ENCODE peak calls at places on chromosomes 13 and 19, in seven cellular contexts. M is NCI-H2171 treated with DMSO at 0.1 percent for 48 hours; A is NCI-H774; O is stimulated activated CD8-positive, alpha-beta memory T cell treated with anti-CD3 and anti-CD28 coated beads, Interleukin-15, amount 100 ng/mL, for 1 hour; P is NCI-H1105; K is NCI-H69; G is cortex of kidney. H is an unnamed sample.

GRCh38 chr19:289651-290538 is 1.3 kb downstream of the PLPP2 start:
- DNase-seq in M (peak), A (peak), O (no peak), P (no peak), K (peak), G (no peak), H (no peak)

GRCh38 chr19:643736-644135 is 4.1 kb downstream of the FGF22 start:
- DNase-seq in M (no peak), A (no peak), O (no peak), P (no peak), K (no peak), G (no peak), H (no peak)

GRCh38 chr19:48108997-48109782 is 1.4 kb downstream of the PLA2G4C start:
- DNase-seq in M (no peak), A (no peak), O (no peak), P (no peak), K (peak), G (no peak), H (no peak)

GRCh38 chr19:3784607-3785463 is 1.3 kb downstream of the MATK start:
- DNase-seq in M (no peak), A (no peak), O (no peak), P (no peak), K (no peak), G (no peak), H (no peak)

GRCh38 chr13:78382481-78382880 is 220.9 kb downstream of the POU4F1 start:
- DNase-seq in M (peak), A (no peak), O (no peak), P (no peak), K (no peak), G (no peak), H (no peak)

GRCh38 chr13:98206946-98207345 is 29.9 kb upstream of the RNF113B start:
- DNase-seq in M (no peak), A (no peak), O (no peak), P (no peak), K (no peak), G (no peak), H (no peak)

GRCh38 chr19:11577451-11578341 is at the start of gene ACP5:
- DNase-seq in M (no peak), A (no peak), O (no peak), P (no peak), K (no peak), G (no peak), H (no peak)

GRCh38 chr19:58529405-58529804 is 9.8 kb upstream of the ZBTB45 start:
- DNase-seq in M (no peak), A (no peak), O (no peak), P (no peak), K (no peak), G (no peak), H (no peak)

GRCh38 chr13:113406321-113407102 is 42.6 kb upstream of the GRTP1 start:
- DNase-seq in M (no peak), A (no peak), O (no peak), P (no peak), K (peak), G (no peak), H (no peak)

GRCh38 chr13:44471686-44472085 is 98.1 kb downstream of the SERP2 start:
- DNase-seq in M (no peak), A (no peak), O (no peak), P (no peak), K (no peak), G (no peak), H (no peak)

H was measured in NCI-H2227 treated with DMSO at 0.1 percent for 48 hours.